ENCODE peak calls at places on chromosomes 2 and 18, in six cellular contexts. E is H9, N is HCT116, Q is HepG2, L is PC-3, B is neural progenitor cell. I is an unnamed sample.

GRCh38 chr18:59448546-59448945 is 89.5 kb upstream of the LMAN1 start:
- DNase-seq in E (no peak), L (no peak), B (no peak), N (no peak), Q (no peak), I (no peak)

GRCh38 chr2:33366473-33366872 is 110.0 kb upstream of the RASGRP3 start:
- DNase-seq in N (no peak), L (no peak), B (no peak), E (no peak), Q (no peak), I (no peak)

GRCh38 chr2:121071058-121071504 is 213.9 kb downstream of the TFCP2L1 start:
- DNase-seq in B (peak; percentile 83), L (peak; percentile 75), N (peak; percentile 19), E (peak; percentile 84), Q (peak; percentile 24), I (peak; percentile 97)

GRCh38 chr2:195651041-195651440 is 6.0 kb upstream of the SLC39A10 start:
- DNase-seq in Q (no peak), B (no peak), E (no peak), N (no peak), L (no peak), I (no peak)

GRCh38 chr2:55054476-55054875 is 4.2 kb upstream of the RTN4 start:
- DNase-seq in L (no peak), N (no peak), Q (no peak), B (no peak), E (no peak), I (no peak)

GRCh38 chr2:124560592-124561112 is 535.6 kb downstream of the CNTNAP5 start:
- DNase-seq in Q (no peak), N (no peak), L (no peak), E (no peak), B (no peak), I (no peak)

GRCh38 chr2:48228345-48228684 is 301.6 kb upstream of the STON1 start:
- DNase-seq in L (no peak), N (no peak), Q (no peak), B (no peak), E (no peak), I (no peak)

GRCh38 chr18:58662118-58662517 is 9.1 kb upstream of the MALT1 start:
- DNase-seq in N (no peak), Q (no peak), L (no peak), B (no peak), E (no peak), I (no peak)

GRCh38 chr2:207165121-207166038 is at the start of gene KLF7:
- DNase-seq in L (peak; percentile 55), Q (no peak), E (peak; percentile 50), N (no peak), B (peak; percentile 65), I (peak; percentile 70)

GRCh38 chr2:206004004-206004693 is 81.8 kb downstream of the INO80D start:
- DNase-seq in E (peak; percentile 77), B (peak; percentile 80), N (peak; percentile 6), L (peak; percentile 52), Q (peak; percentile 53), I (peak; percentile 91)

GRCh38 chr2:71611247-71611646 is 157.9 kb downstream of the DYSF start:
- DNase-seq in L (no peak), B (no peak), N (no peak), E (peak; percentile 16), Q (no peak), I (peak; percentile 22)

GRCh38 chr2:121018136-121019057 is 266.6 kb downstream of the TFCP2L1 start:
- DNase-seq in B (peak; percentile 66), L (no peak), Q (no peak), N (no peak), E (peak; percentile 93), I (peak; percentile 91)

GRCh38 chr2:216621292-216621691 is 11.9 kb upstream of the IGFBP2 start:
- DNase-seq in N (no peak), B (no peak), E (no peak), L (no peak), Q (no peak), I (no peak)

GRCh38 chr2:112692914-112693313 is 27.9 kb upstream of the NT5DC4 start:
- DNase-seq in N (no peak), L (no peak), B (no peak), Q (no peak), E (no peak), I (no peak)

GRCh38 chr2:82986899-82987298 is 1472.2 kb downstream of the SUCLG1 start:
- DNase-seq in B (no peak), Q (no peak), L (no peak), E (no peak), N (no peak), I (no peak)

DNA sequence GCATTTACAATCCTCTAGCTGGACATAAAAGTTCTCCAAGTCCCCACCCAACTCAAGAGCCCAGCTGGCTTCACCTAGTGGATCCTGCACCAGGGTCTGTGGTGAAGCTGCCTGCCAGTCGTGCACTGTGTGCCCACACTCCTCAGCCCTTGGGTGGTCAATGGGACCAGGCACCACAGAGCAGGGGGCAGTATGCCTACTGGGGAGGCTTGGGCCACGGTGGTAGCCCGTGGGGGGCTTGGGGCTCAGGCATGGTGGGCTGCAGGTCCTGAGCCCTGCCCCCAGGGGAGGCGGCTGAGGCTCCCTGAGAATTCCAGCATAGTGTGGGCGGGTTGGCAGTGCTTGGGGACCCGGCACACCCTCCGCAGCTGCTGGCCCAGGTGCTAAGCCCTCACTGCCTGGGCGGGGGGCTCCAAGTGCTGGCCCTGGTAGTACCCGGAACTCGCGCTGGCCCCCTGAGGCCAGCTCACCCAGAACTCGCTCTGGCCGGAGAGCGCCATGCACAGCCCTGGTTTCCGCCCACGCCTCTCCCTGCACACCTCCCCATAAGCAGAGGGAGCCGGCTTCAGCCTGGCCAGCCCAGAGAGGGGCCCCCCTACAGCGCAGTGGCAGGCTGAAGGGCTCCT is 1473.4 kb downstream of the SUCLG1 start:
- DNase-seq in Q (no peak), L (no peak), E (no peak), B (no peak), N (no peak), I (no peak)
- H3K27ac ChIP-seq in Q (no peak overlapping the region), L (no peak overlapping the region), E (no peak overlapping the region), B (no peak overlapping the region), N (no peak overlapping the region), I (no peak overlapping the region)

DNA sequence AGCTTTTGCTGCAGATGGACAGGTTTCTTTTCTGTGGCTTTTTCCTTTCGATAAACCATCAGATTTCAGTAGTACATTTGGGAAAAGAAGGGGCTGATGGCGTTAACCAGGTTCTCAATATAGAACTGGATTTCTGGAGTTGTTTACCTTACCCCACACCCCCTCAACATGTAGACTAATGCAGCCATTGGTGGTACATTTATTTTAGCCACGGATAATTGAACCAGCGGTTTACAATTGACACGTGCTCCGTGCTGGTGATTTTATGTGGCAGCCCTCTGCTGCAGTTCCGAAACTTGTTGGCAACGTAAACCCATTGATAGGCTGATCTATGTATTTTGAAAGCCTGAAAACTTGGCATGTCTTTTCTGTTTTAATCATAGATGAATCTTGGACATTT is 5.4 kb downstream of the SOX11 start:
- DNase-seq in B (peak; percentile 35), N (no peak), Q (no peak), E (no peak), L (no peak), I (no peak)
- H3K9ac ChIP-seq in B (peak overlapping the region; percentile 78), N (no peak overlapping the region), Q (no peak overlapping the region), E (no peak overlapping the region), L (no peak overlapping the region), I (no peak overlapping the region)

GRCh38 chr2:70516596-70516995 is 37.0 kb downstream of the TGFA start:
- DNase-seq in E (no peak), Q (no peak), N (no peak), B (no peak), L (peak; percentile 79), I (peak; percentile 19)

GRCh38 chr2:70518557-70518956 is 35.1 kb downstream of the TGFA start:
- DNase-seq in E (no peak), L (no peak), N (no peak), B (no peak), Q (no peak), I (no peak)

GRCh38 chr2:70517804-70518203 is 35.8 kb downstream of the TGFA start:
- DNase-seq in Q (no peak), E (no peak), L (no peak), B (no peak), N (no peak), I (no peak)

GRCh38 chr2:70520825-70521224 is 32.8 kb downstream of the TGFA start:
- DNase-seq in Q (no peak), N (no peak), B (no peak), L (peak; percentile 62), E (no peak), I (no peak)

DNA sequence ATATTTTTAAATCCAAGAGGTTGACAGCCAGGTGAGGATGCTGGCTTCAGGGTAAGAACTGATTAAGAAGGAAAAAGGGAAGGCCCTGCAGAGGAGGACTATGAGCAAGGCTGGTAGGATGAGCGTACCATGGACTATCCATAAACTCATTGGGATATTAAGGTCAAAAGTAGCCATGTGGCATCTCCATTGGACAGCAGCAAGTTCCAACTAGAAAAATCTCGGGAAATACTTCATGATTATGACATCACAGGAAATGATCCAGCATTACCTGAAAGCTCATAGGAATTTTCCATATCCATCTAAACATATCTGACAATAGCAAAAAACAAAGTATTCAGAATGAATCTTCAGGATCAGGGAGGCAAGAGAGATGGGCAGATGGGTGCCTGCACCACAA is 34.2 kb downstream of the TGFA start:
- DNase-seq in L (no peak), N (no peak), B (no peak), E (no peak), Q (no peak), I (no peak)
- H3K4me1 ChIP-seq in L (peaks cover 58% of the 10 kb centered on the region), N (peaks cover 37% of the 10 kb centered on the region), B (no peaks in the 10 kb centered on the region), E (peaks cover 5% of the 10 kb centered on the region), Q (peaks cover 58% of the 10 kb centered on the region), I (peaks cover 6% of the 10 kb centered on the region)

DNA sequence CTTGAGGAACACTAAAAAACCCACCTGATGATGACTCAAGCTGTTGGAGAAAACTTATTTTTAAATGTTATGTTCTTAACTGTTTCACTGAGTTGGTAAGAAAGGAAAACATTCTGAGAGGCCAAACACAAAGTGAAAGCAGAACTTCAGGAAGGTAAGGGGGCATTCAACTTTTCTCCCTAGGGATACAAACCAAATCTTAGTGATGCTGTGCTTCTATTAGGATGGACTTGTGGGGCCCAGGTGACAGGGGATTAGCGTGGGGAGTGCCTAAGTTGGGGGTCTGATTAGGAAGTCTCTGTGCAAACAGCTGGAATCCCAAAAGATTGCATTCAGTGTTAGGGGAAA is 18.4 kb downstream of the PDCL3 start:
- DNase-seq in B (no peak), E (no peak), Q (no peak), N (no peak), L (no peak), I (no peak)
- H3K27ac ChIP-seq in B (no peak overlapping the region), E (no peak overlapping the region), Q (no peak overlapping the region), N (no peak overlapping the region), L (no peak overlapping the region), I (no peak overlapping the region)

DNA sequence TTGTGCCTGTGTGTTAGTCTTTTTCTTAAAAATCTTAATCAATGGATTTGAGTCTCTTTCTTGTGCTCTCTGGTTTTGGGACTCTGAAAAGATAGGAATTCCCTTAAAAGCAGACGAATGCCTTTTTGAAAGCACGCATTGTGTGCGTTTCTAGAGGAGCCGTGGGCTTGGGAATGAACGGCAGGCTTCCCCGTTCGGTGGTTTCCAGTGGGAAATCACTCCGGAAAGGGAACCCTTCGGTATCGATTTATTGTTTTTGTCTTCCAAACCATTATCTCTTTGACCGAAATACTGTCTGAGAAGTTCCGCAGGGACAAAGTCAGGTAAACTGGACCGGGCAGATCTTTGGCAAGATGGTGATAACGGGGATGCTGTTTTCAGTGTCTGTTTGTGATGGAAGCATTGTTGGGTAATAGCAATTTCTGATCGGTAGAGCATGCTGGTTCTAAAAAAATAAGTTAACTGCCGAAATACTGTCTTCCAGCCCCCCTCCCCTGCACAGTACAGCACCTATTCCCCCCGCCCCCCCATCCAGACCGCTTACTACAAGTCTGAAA is 429 bp downstream of the SETBP1 start:
- DNase-seq in B (no peak), Q (no peak), E (no peak), N (no peak), L (no peak), I (no peak)
- H3K9ac ChIP-seq in B (peak overlapping the region; percentile 23), Q (no peak overlapping the region), E (peak overlapping the region; percentile 7), N (no peak overlapping the region), L (peak overlapping the region; percentile 35), I (peak overlapping the region; percentile 48)

I was measured in endodermal cell.